ENCODE peak calls at places on chromosomes 4 and X, in eight cellular contexts. R is CD4-positive, CD25-positive, alpha-beta regulatory T cell; E is CD8-positive, alpha-beta memory T cell; V is endodermal cell; G is SK-N-SH; N is uterus; U is H9; P is CD8-positive, alpha-beta T cell. A is an unnamed sample.

GRCh38 chr4:3263053-3263958 is 14.3 kb downstream of the MSANTD1 start:
- DNase-seq in P (no peak), R (no peak), V (no peak), E (no peak), G (peak; percentile 20), N (no peak), U (no peak), A (no peak)

GRCh38 chr4:100843897-100844296 is 326.1 kb upstream of the EMCN start:
- DNase-seq in U (no peak), N (no peak), G (no peak), P (no peak), E (no peak), V (no peak), R (no peak), A (no peak)

GRCh38 chr4:154416183-154416543 is 75.4 kb downstream of the DCHS2 start:
- DNase-seq in R (no peak), N (peak; percentile 49), P (no peak), V (peak; percentile 86), U (peak; percentile 74), G (peak; percentile 4), E (no peak), A (peak; percentile 35)

GRCh38 chr4:155099231-155099630 is 109.2 kb upstream of the NPY2R start:
- DNase-seq in N (no peak), P (no peak), G (no peak), V (peak; percentile 53), R (no peak), E (no peak), U (no peak), A (no peak)

GRCh38 chr4:183504930-183505555 is at the start of gene ING2:
- DNase-seq in G (peak; percentile 89), V (no peak), E (peak; percentile 83), U (no peak), R (no peak), N (peak; percentile 44), P (no peak), A (no peak)

GRCh38 chr4:176789955-176790354 is 2.8 kb downstream of the VEGFC start:
- DNase-seq in R (peak; percentile 28), V (no peak), N (no peak), P (no peak), U (no peak), E (no peak), G (peak; percentile 53), A (peak; percentile 17)

GRCh38 chr4:54099959-54100606 is at the start of gene GSX2:
- DNase-seq in U (peak; percentile 53), V (no peak), N (peak; percentile 33), G (peak; percentile 73), R (no peak), E (no peak), P (no peak), A (no peak)

GRCh38 chrX:120749141-120749846 is 119.4 kb upstream of the C1GALT1C1 start:
- DNase-seq in V (no peak), G (no peak), U (no peak), R (peak; percentile 7), E (no peak), P (no peak), N (no peak), A (peak; percentile 87)

GRCh38 chr4:79232555-79232954 is 93.3 kb downstream of the NAA11 start:
- DNase-seq in N (no peak), P (no peak), E (no peak), R (no peak), V (no peak), G (no peak), U (no peak), A (no peak)

GRCh38 chr4:30256105-30256828 is 463.9 kb upstream of the PCDH7 start:
- DNase-seq in G (no peak), R (no peak), V (peak; percentile 50), N (no peak), P (no peak), E (no peak), U (peak; percentile 27), A (no peak)

GRCh38 chr4:1763550-1764080 is 29.5 kb upstream of the FGFR3 start:
- DNase-seq in U (no peak), N (peak; percentile 31), E (no peak), R (no peak), P (no peak), G (peak; percentile 39), V (peak; percentile 79), A (peak; percentile 36)
- H3K27ac ChIP-seq in U (no peak overlapping the region), N (no peak overlapping the region), E (no peak overlapping the region), R (no peak overlapping the region), P (no peak overlapping the region), G (no peak overlapping the region), V (no peak overlapping the region), A (no peak overlapping the region)

GRCh38 chrX:97602465-97603258 is 719.0 kb downstream of the RPA4 start:
- DNase-seq in E (no peak), N (no peak), R (no peak), P (no peak), G (no peak), V (no peak), U (no peak), A (no peak)

GRCh38 chrX:97594825-97595224 is 711.1 kb downstream of the RPA4 start:
- DNase-seq in U (no peak), G (no peak), R (no peak), N (no peak), E (no peak), P (no peak), V (no peak), A (no peak)

DNA sequence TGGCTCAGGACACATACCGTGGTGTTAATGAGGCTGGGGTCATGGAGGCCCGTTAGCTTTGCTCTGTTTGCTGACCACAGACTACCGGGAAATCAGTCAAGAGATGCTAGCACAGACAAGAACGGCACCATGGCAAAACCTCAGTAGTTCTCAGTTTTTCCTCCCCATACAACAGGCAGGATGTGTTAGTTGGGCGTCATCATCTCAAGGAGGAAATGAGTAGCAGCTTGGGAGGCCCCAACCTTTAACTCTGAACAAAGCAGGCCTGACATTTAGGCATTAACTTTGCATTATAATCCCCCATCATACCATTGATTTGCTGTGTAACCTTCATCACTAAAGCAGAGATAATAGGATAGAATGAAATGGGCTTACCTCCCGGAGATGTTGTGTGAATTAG is 714.2 kb downstream of the RPA4 start:
- DNase-seq in U (peak; percentile 38), N (no peak), R (peak; percentile 65), E (no peak), V (peak; percentile 73), P (no peak), G (no peak), A (no peak)
- H3K27ac ChIP-seq in U (peak overlapping the region; percentile 42), N (no peak overlapping the region), R (no peak overlapping the region), E (no peak overlapping the region), V (no peak overlapping the region), P (no peak overlapping the region), G (no peak overlapping the region), A (no peak overlapping the region)

GRCh38 chr4:165330666-165331065 is 3.2 kb downstream of the MSMO1 start:
- DNase-seq in N (no peak), E (no peak), P (no peak), R (no peak), U (no peak), G (no peak), V (peak; percentile 49), A (no peak)
- H3K27ac ChIP-seq in N (no peak overlapping the region), E (no peak overlapping the region), P (no peak overlapping the region), R (no peak overlapping the region), U (no peak overlapping the region), G (no peak overlapping the region), V (no peak overlapping the region), A (no peak overlapping the region)

GRCh38 chr4:128525387-128525786 is 237.8 kb upstream of the PGRMC2 start:
- DNase-seq in U (no peak), P (no peak), E (no peak), V (no peak), G (no peak), N (no peak), R (no peak), A (no peak)
- H3K27ac ChIP-seq in U (no peak overlapping the region), P (no peak overlapping the region), E (no peak overlapping the region), V (no peak overlapping the region), G (no peak overlapping the region), N (no peak overlapping the region), R (no peak overlapping the region), A (no peak overlapping the region)

A was measured in OCI-LY7.